ENCODE peak calls at places on chromosomes 11 and 22, in four cellular contexts. Y, P, X and W are unnamed samples.
A peak's percentile ranks its signal among the peaks of the same experiment; 100 is the strongest.

GRCh38 chr22:38784035-38784434 is 9.9 kb downstream of the DNAL4 start:
- DNase-seq in X (no peak), Y (no peak), P (no peak), W (no peak)

GRCh38 chr11:95585071-95585751 is 204.4 kb downstream of the FAM76B start:
- DNase-seq in P (no peak), Y (no peak), X (peak; percentile 64), W (peak; percentile 63)

GRCh38 chr11:76329084-76329648 is 51.8 kb downstream of the THAP12 start:
- DNase-seq in Y (no peak), P (no peak), X (peak; percentile 48), W (peak; percentile 37)

GRCh38 chr22:29994027-29994715 is 86.1 kb upstream of the HORMAD2 start:
- DNase-seq in P (peak; percentile 47), Y (no peak), X (peak; percentile 71), W (peak; percentile 58)

GRCh38 chr11:25992254-25992653 is 339.7 kb upstream of the ANO3 start:
- DNase-seq in P (no peak), Y (no peak), X (no peak), W (no peak)

GRCh38 chr11:110565690-110566336 is 136.1 kb downstream of the FDX1 start:
- DNase-seq in X (no peak), P (peak; percentile 36), Y (no peak), W (no peak)

GRCh38 chr11:95385577-95385976 is 154.6 kb upstream of the SESN3 start:
- DNase-seq in X (no peak), P (no peak), Y (no peak), W (no peak)

GRCh38 chr22:29700206-29700948 is 19.4 kb upstream of the CABP7 start:
- DNase-seq in Y (no peak), P (no peak), X (no peak), W (no peak)

GRCh38 chr22:30326704-30327362 is at the start of gene TBC1D10A:
- DNase-seq in P (peak; percentile 91), X (peak; percentile 89), Y (peak; percentile 96), W (peak; percentile 96)

GRCh38 chr22:19174106-19175025 is 4.2 kb downstream of the SLC25A1 start:
- DNase-seq in P (peak; percentile 56), Y (no peak), X (peak; percentile 94), W (peak; percentile 88)
- H3K4me3 ChIP-seq in P (no peak overlapping the region), Y (no peak overlapping the region), X (peak overlapping the region; percentile 17), W (no peak overlapping the region)

DNA sequence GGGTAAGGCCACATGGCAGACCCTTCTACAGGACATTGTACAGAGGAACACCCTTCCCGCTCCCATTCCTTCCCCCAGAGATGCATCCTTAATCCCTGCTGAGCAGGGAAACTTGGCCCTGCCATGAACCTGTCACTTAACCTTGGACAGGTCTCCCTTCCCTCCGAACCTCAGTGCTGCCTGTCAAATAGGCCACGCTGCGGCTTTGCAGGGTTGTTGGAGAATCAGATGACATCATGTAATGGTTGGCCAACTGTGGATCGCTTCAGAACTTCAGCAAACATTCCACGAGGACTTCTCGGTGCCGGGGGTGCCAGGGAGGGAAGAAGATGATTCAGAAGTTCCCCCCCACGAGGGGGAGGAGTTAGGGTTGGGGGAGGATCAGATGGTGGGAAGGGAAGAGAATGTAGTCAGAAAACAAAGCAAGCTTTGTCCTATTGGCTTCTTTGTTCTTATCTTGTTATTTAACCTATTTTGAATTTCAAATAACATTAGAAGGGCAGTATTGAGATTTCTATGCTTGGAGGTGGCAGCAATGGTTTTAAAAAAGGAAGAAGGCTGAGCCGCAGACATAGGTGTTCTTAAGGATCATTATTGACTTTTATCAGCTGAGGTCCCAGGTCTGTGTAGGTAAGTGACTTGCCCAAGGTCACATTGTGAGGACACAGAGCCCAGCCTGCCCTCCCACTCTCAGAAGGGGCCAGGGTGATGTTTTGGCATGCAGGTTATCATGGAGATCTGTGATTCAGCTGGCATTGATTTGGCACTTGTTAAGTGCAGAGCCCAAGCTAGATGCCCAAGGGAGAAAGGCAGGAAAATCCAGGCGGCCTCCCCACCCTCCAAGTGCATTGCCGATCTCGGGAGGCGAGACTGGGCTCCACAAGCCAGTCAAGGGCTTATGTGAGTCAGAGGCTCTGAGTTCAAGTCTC is 3.1 kb downstream of the CDC42EP1 start:
- DNase-seq in X (peak; percentile 94), P (no peak), Y (peak; percentile 61), W (peak; percentile 97)
- H3K4me3 ChIP-seq in X (peak overlapping the region; percentile 88), P (no peak overlapping the region), Y (no peak overlapping the region), W (peak overlapping the region; percentile 40)

GRCh38 chr11:118224512-118225180 is at the start of gene JAML:
- DNase-seq in X (no peak), P (peak; percentile 73), Y (peak; percentile 45), W (no peak)
- H3K4me3 ChIP-seq in X (no peak within 1 kb of the TSS), P (no peak within 1 kb of the TSS), Y (peak within 1 kb of the TSS; percentile 48), W (no peak within 1 kb of the TSS)

GRCh38 chr11:67056640-67057409 is at the start of gene RHOD:
- DNase-seq in P (no peak), Y (peak; percentile 76), X (peak; percentile 29), W (no peak)
- H3K4me3 ChIP-seq in P (no peak within 1 kb of the TSS), Y (peak within 1 kb of the TSS; percentile 67), X (peak within 1 kb of the TSS; percentile 70), W (peak within 1 kb of the TSS; percentile 64)

GRCh38 chr11:113475160-113475761 is at the start of gene DRD2:
- DNase-seq in Y (no peak), X (no peak), P (no peak), W (no peak)
- H3K4me3 ChIP-seq in Y (peak within 1 kb of the TSS; percentile 16), X (no peak within 1 kb of the TSS), P (no peak within 1 kb of the TSS), W (no peak within 1 kb of the TSS)

GRCh38 chr11:60753309-60753708 is 3.4 kb upstream of the MS4A15 start:
- DNase-seq in P (no peak), Y (peak; percentile 37), X (no peak), W (no peak)

GRCh38 chr11:60757231-60757800 is 649 bp downstream of the MS4A15 start:
- DNase-seq in Y (no peak), P (no peak), X (no peak), W (no peak)

GRCh38 chr11:60754887-60755286 is 1.8 kb upstream of the MS4A15 start:
- DNase-seq in Y (no peak), X (no peak), P (no peak), W (no peak)

GRCh38 chr11:60761436-60762190 is 4.9 kb downstream of the MS4A15 start:
- DNase-seq in Y (no peak), P (no peak), X (no peak), W (no peak)

DNA sequence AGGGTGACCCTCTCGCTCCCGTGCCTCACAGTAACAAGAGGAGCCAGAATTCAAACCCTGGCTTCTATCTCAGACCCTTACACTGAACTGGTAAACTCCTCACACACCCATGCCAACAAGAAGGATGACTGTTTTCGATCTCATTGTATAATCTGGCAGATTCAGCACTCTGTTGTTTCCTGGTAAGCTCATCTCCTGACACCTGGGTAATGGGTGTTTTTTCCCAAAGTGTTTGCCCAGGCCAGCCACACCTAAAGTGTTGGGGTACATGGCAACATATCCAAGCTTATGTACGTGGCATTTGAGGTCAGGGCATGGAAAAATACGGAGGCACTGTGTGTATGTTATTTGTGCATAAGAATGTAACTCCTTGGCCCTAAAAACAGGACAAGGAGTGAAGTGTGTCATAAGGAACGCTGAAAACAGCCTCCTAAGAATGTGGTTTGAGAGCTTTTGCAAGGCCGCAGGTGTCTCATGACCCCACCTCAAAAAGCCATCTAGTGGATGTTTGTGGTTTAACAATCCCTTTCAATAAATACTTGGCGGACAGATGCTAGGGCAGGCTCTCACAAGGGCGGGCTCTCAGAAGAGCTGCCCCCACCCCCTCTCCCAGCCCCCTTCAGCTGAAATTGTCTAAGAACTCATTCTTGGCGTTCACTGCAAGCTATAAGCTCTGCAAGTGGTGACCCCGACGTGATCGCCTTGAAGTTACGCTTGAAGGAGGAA is at the start of gene MS4A15:
- DNase-seq in Y (peak; percentile 79), X (peak; percentile 3), P (peak; percentile 68), W (no peak)
- H3K4me3 ChIP-seq in Y (no peak within 1 kb of the TSS), X (no peak within 1 kb of the TSS), P (no peak within 1 kb of the TSS), W (no peak within 1 kb of the TSS)

GRCh38 chr11:44694443-44694842 is 32.3 kb upstream of the TSPAN18 start:
- DNase-seq in Y (no peak), P (no peak), X (no peak), W (no peak)
- H3K4me3 ChIP-seq in Y (no peak overlapping the region), P (no peak overlapping the region), X (no peak overlapping the region), W (no peak overlapping the region)

DNA sequence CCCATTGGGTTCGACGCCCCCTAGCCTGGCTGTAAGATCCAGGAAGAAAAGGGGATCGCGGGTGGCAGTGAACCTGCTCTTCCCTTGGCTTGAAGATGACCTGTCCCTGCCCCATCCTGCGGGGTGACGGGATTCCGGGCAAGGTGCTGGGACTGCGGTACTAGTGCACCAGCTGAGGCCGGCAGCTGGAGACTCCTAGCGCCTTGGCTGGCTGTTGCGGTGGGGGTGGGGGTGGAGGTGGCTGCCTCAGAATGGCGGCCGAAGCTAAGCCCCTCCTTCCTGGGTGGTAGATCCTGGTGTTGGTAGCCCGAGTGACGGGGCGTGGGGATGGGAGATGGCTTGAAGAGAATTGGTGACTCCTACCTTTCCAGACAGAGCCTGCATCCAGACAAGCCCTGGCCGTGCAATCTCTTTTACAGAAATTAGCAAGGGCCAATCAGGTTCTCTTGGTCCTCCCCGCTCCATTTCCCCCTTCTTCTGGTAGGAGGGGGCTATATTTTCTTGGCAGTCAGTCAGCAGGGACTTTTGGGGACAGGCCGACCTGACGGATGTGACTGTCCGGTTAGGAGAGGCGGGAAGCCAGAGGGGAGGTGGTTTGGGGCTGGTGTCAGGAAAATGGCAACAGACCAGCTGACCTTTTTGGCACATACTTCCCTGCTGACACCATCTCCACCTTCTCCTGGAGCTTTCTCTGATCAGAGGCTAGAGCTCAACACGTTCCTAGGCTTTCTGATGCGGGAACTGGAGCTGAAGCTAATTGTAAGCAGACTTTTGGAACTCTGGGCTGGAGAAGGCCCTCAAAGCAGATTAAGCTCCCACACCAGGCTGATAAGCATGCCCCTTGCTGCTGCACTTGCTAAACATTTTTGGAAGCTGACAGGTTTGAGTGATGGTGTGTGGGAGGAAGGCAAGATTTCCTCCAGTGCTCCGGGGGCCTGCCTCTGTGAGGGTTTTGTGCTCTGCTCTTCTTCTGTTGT is 2.0 kb downstream of the NAV2 start:
- DNase-seq in X (peak; percentile 56), Y (no peak), P (no peak), W (peak; percentile 90)
- H3K4me3 ChIP-seq in X (peak overlapping the region; percentile 76), Y (no peak overlapping the region), P (no peak overlapping the region), W (peak overlapping the region; percentile 83)

DNA sequence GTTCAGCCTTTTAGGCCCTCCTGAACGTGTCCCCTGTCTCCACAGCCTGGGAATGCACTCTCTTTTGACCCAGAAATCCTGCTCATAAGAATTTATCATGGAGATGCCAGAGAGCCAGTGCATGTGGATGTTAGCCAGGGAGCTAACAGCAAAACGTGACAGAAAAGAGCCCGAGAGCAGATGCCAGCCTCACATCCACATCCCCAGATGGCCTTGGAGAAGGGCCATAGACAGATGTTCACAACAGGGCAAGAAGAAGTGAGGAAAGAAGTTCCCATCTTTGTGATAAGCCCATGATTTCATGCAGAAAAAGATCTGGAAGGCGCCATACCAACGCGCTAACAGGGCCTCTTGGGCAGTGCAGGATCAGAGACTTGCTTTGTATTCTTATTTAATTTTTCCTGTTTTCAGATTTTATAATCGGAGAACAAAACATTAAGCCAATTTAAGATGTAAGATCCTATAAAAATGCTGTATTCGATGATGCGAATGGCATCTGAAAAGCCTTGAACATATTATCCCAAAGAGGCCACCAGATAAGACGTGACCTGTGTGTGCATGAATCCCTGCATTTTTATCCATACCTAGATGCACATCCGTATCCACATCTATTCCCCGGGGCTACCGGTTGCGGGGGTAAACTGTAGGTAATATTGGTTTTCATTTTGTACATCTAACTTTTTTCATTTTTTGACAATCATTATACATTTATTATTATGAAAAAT is 48.7 kb downstream of the IGLL5 start:
- DNase-seq in Y (no peak), X (no peak), P (no peak), W (no peak)
- H3K4me3 ChIP-seq in Y (no peak overlapping the region), X (no peak overlapping the region), P (no peak overlapping the region), W (no peak overlapping the region)

GRCh38 chr11:120511116-120511803 is at the start of gene GRIK4:
- DNase-seq in P (peak; percentile 81), X (peak; percentile 54), Y (peak; percentile 74), W (peak; percentile 50)
- H3K4me3 ChIP-seq in P (no peak within 1 kb of the TSS), X (peak within 1 kb of the TSS; percentile 24), Y (peak within 1 kb of the TSS; percentile 46), W (peak within 1 kb of the TSS; percentile 18)